ENCODE peak calls at places on chromosomes 7 and 10, in four cellular contexts. Z is AG10803, R is uterus, P is astrocyte of the spinal cord. I is an unnamed sample.

GRCh38 chr10:5584895-5585516 is 60.2 kb downstream of the CALML3 start:
- DNase-seq in Z (peak), P (peak), R (no peak), I (peak)

GRCh38 chr10:11806706-11807105 is 16.4 kb upstream of the PROSER2 start:
- DNase-seq in P (no peak), R (no peak), Z (no peak), I (no peak)

GRCh38 chr10:49502358-49502757 is 36.6 kb downstream of the ERCC6 start:
- DNase-seq in R (no peak), P (peak), Z (peak), I (peak)

GRCh38 chr7:66344166-66344565 is 139.0 kb downstream of the TPST1 start:
- DNase-seq in P (no peak), Z (peak), R (no peak), I (peak)

GRCh38 chr7:92987095-92987494 is 130.7 kb downstream of the SAMD9 start:
- DNase-seq in R (no peak), Z (peak), P (peak), I (peak)

GRCh38 chr7:151453326-151453791 is 13.4 kb upstream of the CRYGN start:
- DNase-seq in R (peak), Z (no peak), P (no peak), I (no peak)

GRCh38 chr10:5545778-5546710 is 21.3 kb downstream of the CALML3 start:
- DNase-seq in R (no peak), P (peak), Z (no peak), I (peak)

GRCh38 chr10:101566333-101567164 is 21.5 kb downstream of the POLL start:
- DNase-seq in Z (no peak), R (peak), P (peak), I (peak)

GRCh38 chr10:123614888-123615287 is 51.3 kb upstream of the GPR26 start:
- DNase-seq in Z (peak), R (peak), P (peak), I (peak)

GRCh38 chr7:70619130-70619529 is 512.8 kb upstream of the GALNT17 start:
- DNase-seq in R (no peak), Z (no peak), P (no peak), I (no peak)

GRCh38 chr7:73703985-73704639 is 15.4 kb downstream of the STX1A start:
- DNase-seq in R (peak), Z (no peak), P (peak), I (peak)

GRCh38 chr7:73704640-73705550 is 14.6 kb downstream of the STX1A start:
- DNase-seq in P (peak), Z (no peak), R (peak), I (peak)

GRCh38 chr7:73702665-73703064 is 16.8 kb downstream of the STX1A start:
- DNase-seq in R (no peak), P (no peak), Z (no peak), I (no peak)

GRCh38 chr7:73703225-73703624 is 16.2 kb downstream of the STX1A start:
- DNase-seq in P (no peak), R (no peak), Z (no peak), I (no peak)

DNA sequence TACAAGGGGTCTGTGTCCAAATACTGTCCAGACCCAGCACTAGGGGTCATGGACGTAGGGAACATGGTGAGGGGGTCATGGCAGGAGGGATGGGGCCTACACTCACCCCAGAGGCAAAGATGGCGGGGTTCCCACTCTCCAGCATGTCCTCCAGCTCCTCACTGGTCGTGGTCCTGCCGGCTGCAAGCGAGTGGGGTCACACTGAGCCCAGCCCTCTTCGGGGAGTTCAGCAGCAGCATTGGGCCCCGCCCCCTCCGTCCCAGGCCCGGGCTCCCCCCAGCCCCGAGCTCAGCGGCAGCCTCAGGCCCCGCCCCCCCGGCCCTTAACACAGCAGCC is 15.9 kb downstream of the STX1A start:
- DNase-seq in P (no peak), R (no peak), Z (no peak), I (no peak)
- H3K4me3 ChIP-seq in P (no peak), R (no peak), Z (no peak), I (no peak)

DNA sequence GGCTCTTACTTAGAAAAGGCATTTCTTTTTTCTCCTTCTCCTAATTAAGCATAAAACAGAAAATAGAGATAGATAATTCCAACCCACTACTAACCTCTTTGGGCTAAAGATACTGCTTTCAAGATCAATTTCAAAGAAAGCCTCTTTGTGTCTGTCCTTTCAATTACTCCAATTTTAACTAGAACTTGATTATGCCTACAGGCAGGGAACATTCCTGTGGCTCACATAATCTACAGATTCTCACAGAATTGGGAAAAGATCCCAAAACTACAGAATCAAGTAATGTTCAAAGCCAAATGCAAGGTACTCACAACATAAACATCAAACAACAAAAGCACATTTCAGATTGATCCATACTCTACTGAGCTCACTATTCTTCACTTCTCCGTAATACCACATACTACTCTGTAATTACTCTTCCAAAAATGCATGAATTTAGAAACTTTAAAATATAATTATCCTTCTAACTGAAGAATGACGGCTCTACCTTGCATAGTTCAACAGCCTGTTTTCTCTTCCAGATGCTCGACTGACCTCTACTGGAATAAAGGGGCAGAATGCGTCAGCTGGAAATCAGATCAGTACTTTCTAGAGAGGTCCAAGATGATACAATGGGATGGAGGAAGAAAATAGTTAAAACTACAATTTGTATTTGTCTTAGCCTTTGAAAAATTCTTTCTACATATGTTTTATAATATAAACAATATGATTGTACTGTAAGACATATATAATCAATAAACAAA is 3.9 kb downstream of the MTERF1 start:
- DNase-seq in Z (peak), P (no peak), R (no peak), I (peak)
- TF ChIP-seq CTCF in Z (peak), P (peak), R (no peak), I (peak)

GRCh38 chr7:98210513-98211220 is 572 bp upstream of the BHLHA15 start:
- DNase-seq in P (no peak), Z (peak), R (peak), I (peak)
- H3K4me3 ChIP-seq in P (peak), Z (peak), R (no peak), I (peak)

GRCh38 chr10:99564361-99564760 is 31.6 kb downstream of the NKX2-3 start:
- DNase-seq in P (no peak), Z (no peak), R (no peak), I (no peak)

GRCh38 chr10:99557044-99557443 is 24.3 kb downstream of the NKX2-3 start:
- DNase-seq in R (no peak), Z (no peak), P (no peak), I (no peak)

GRCh38 chr10:99562631-99563030 is 29.9 kb downstream of the NKX2-3 start:
- DNase-seq in P (no peak), R (no peak), Z (no peak), I (no peak)

GRCh38 chr10:99558708-99559107 is 26.0 kb downstream of the NKX2-3 start:
- DNase-seq in P (no peak), Z (no peak), R (no peak), I (no peak)

DNA sequence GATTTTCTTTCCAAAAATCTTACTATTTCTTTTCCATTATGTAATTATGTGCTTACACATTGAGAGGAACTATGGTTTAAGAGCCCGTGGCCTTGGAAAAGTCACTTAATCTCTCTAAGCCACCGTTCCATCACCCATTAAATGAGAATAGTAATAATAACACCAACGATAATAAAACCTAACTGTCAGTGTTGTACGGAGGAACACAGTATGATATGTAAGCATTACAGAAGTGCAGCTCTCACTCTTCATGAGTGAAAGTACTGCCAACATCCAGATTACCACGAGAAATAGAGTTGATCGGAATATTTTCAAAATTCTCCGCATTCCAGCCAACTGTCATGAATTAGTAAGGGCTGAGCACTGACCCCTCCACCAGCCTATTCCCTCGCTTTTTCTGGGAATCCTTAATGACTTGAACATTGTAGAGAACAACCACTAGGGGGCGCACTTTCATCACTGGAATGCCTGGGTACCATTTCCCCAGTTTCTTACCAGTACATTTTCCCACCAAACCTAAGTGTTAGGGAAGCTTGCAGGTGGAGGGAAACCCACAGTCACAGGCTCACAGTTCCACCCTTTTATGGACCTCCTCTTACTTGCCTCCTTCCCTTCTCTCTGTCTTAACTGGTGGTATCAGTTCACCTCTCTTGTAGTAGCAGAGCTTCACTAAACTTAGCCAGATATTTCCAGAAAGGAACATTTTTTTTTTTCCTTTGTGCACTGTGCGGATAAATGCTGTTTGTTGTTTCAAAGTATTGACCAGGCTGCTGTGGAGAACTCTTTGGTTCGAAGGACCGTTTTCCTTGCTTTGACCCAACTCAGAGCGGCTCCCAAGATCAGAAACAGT is 27.8 kb downstream of the NKX2-3 start:
- DNase-seq in R (no peak), P (peak), Z (peak), I (peak)
- TF ChIP-seq CTCF in R (no peak), P (peak), Z (peak), I (peak)

GRCh38 chr7:117908031-117908795 is 35.0 kb upstream of the CTTNBP2 start:
- DNase-seq in P (no peak), Z (no peak), R (no peak), I (no peak)
- H3K4me3 ChIP-seq in P (no peak), Z (no peak), R (no peak), I (no peak)

GRCh38 chr7:88759956-88760515 is 536 bp downstream of the ZNF804B start:
- DNase-seq in P (peak), Z (no peak), R (no peak), I (no peak)

GRCh38 chr7:88759216-88759955 is at the start of gene ZNF804B:
- DNase-seq in Z (no peak), P (no peak), R (no peak), I (no peak)

GRCh38 chr7:88756806-88757205 is 2.7 kb upstream of the ZNF804B start:
- DNase-seq in R (no peak), P (no peak), Z (no peak), I (no peak)

GRCh38 chr7:88757371-88757770 is 2.1 kb upstream of the ZNF804B start:
- DNase-seq in P (no peak), R (no peak), Z (no peak), I (no peak)

DNA sequence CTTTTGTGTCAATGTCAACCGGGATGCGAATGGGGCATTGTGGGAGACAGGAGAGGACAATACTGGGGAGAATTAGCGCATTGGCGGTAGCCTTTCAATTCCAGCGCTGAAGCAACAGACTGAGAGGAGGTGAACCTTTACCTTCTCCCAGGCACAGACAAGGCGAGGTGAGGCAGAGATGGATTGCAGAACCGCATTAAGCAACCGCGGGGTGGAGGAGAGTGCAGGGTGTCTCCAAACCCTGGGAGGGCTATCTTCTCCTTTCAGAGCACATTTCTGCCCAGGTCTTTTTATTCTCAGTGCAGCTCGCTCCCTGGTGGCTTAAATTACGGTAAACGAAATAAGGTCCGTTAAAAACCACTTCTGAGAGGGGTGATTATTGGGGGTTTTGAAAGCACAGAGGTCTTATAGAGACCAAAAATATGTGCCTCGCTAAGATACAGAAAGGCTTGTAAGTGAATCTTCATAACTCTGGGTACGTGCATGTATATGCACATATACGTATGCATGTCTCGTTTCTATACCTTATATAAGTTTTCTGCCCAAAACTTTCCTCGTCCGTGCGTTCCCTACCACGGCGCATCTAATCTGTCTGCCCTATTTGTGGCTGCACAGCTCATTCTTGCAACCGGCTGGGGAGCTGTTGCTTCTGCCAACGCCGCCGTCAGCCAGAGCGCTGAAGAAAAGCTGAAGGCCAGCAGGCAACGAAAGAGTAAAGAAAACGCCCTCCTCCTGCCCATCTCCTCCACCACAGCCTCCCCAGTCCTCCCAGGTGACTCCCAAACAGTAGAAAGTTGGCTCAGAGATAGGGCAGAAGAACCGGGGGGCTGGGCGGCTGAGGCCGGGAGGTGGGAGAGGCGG is 915 bp upstream of the ZNF804B start:
- DNase-seq in Z (peak), R (no peak), P (peak), I (peak)
- TF ChIP-seq CTCF in Z (no peak), R (no peak), P (no peak), I (no peak)